ENCODE peak calls at places on chromosomes 7 and 10, in four cellular contexts. Y is dermis microvascular lymphatic vessel endothelial cell, A is chondrocyte, S is fibroblast of the aortic adventitia. I is an unnamed sample.

GRCh38 chr7:75642810-75643486 is 95.8 kb downstream of the HIP1 start:
- DNase-seq in Y (peak), S (peak), A (no peak), I (no peak)

GRCh38 chr10:125002423-125003145 is 60.7 kb downstream of the ZRANB1 start:
- DNase-seq in Y (no peak), S (no peak), A (peak), I (peak)

GRCh38 chr10:44317856-44318255 is 67.0 kb downstream of the CXCL12 start:
- DNase-seq in S (no peak), Y (no peak), A (no peak), I (no peak)

GRCh38 chr10:3025300-3025699 is 42.0 kb upstream of the PFKP start:
- DNase-seq in Y (no peak), S (no peak), A (no peak), I (no peak)

GRCh38 chr10:96495544-96495943 is 18.2 kb downstream of the TLL2 start:
- DNase-seq in S (no peak), A (no peak), Y (no peak), I (no peak)

GRCh38 chr7:105149827-105150226 is 135.8 kb downstream of the KMT2E start:
- DNase-seq in Y (no peak), A (no peak), S (peak), I (no peak)

GRCh38 chr10:86329093-86329710 is 37.4 kb downstream of the GRID1 start:
- DNase-seq in S (no peak), Y (no peak), A (peak), I (peak)

GRCh38 chr7:68699090-68699711 is 899.1 kb upstream of the AUTS2 start:
- DNase-seq in Y (no peak), A (no peak), S (peak), I (no peak)

GRCh38 chr7:115561341-115562110 is 469.0 kb downstream of the TFEC start:
- DNase-seq in Y (no peak), S (peak), A (no peak), I (no peak)

GRCh38 chr10:107647462-107647861 is 483.0 kb upstream of the SORCS1 start:
- DNase-seq in Y (no peak), S (no peak), A (no peak), I (no peak)

GRCh38 chr7:135714534-135715009 is 13.4 kb downstream of the SLC13A4 start:
- DNase-seq in A (no peak), S (peak), Y (no peak), I (no peak)

GRCh38 chr7:3089493-3089892 is 45.8 kb upstream of the CARD11 start:
- DNase-seq in Y (no peak), S (no peak), A (no peak), I (no peak)

GRCh38 chr10:17430647-17431355 is 23.6 kb downstream of the ST8SIA6 start:
- DNase-seq in A (no peak), S (peak), Y (peak), I (no peak)

GRCh38 chr7:151239837-151240459 is 7.7 kb downstream of the CHPF2 start:
- DNase-seq in A (no peak), S (no peak), Y (no peak), I (no peak)

GRCh38 chr10:132232553-132232949 is 45.8 kb downstream of the DPYSL4 start:
- DNase-seq in S (no peak), Y (no peak), A (no peak), I (no peak)

GRCh38 chr10:93465806-93466675 is 16.1 kb downstream of the MYOF start:
- DNase-seq in S (peak), A (peak), Y (peak), I (peak)